ENCODE peak calls at places on chromosomes 11 and 22, in five cellular contexts. K is right lobe of liver, X is IMR-90, L is A549, F is endothelial cell of umbilical vein. P is an unnamed sample.

GRCh38 chr11:8586805-8587204 is 7.2 kb downstream of the STK33 start:
- DNase-seq in L (no peak), F (no peak), K (no peak), X (no peak), P (no peak)

GRCh38 chr11:37712246-37712645 is 1114.2 kb upstream of the RAG2 start:
- DNase-seq in X (peak; percentile 6), F (no peak), K (no peak), L (no peak), P (no peak)

GRCh38 chr11:121450424-121450823 is 1.7 kb upstream of the SORL1 start:
- DNase-seq in L (no peak), K (no peak), F (no peak), X (no peak), P (no peak)

GRCh38 chr11:330694-331314 is 10.1 kb upstream of the IFITM3 start:
- DNase-seq in K (no peak), L (no peak), F (no peak), X (no peak), P (peak; percentile 70)

GRCh38 chr11:12889243-12889642 is 119.9 kb upstream of the RASSF10 start:
- DNase-seq in K (no peak), F (no peak), L (no peak), X (peak; percentile 67), P (no peak)

GRCh38 chr11:123363556-123363955 is 66.5 kb upstream of the GRAMD1B start:
- DNase-seq in X (no peak), K (no peak), L (no peak), F (no peak), P (no peak)

GRCh38 chr11:97269527-97269926 is 879.7 kb downstream of the JRKL start:
- DNase-seq in K (no peak), X (no peak), F (no peak), L (no peak), P (no peak)

GRCh38 chr11:76599041-76600013 is 71.2 kb downstream of the LRRC32 start:
- DNase-seq in L (no peak), X (peak; percentile 50), K (no peak), F (no peak), P (no peak)

GRCh38 chr11:783581-784015 is 6.3 kb downstream of the CEND1 start:
- DNase-seq in X (peak; percentile 96), K (peak; percentile 57), F (peak; percentile 80), L (no peak), P (peak; percentile 82)

GRCh38 chr11:6251120-6251733 is 8.4 kb upstream of the CCKBR start:
- DNase-seq in F (peak; percentile 47), X (peak; percentile 75), L (peak; percentile 82), K (no peak), P (peak; percentile 82)

GRCh38 chr11:91972665-91973266 is 251.9 kb upstream of the FAT3 start:
- DNase-seq in F (no peak), K (peak; percentile 57), X (no peak), L (no peak), P (no peak)

GRCh38 chr11:88418508-88418907 is 81.0 kb upstream of the CTSC start:
- DNase-seq in X (no peak), K (no peak), F (no peak), L (no peak), P (no peak)

GRCh38 chr11:76629853-76630599 is 40.5 kb downstream of the LRRC32 start:
- DNase-seq in L (no peak), X (peak; percentile 18), K (peak; percentile 76), F (peak; percentile 96), P (peak; percentile 66)

GRCh38 chr11:76835928-76836612 is 24.6 kb upstream of the ACER3 start:
- DNase-seq in F (peak; percentile 64), K (no peak), X (peak; percentile 68), L (no peak), P (peak; percentile 77)

GRCh38 chr11:110486176-110486575 is 56.4 kb downstream of the FDX1 start:
- DNase-seq in L (no peak), F (no peak), X (no peak), K (no peak), P (no peak)

GRCh38 chr22:36409067-36409466 is 21.3 kb upstream of the MYH9 start:
- DNase-seq in K (no peak), L (no peak), F (no peak), X (no peak), P (no peak)

GRCh38 chr22:36413022-36413770 is 25.4 kb upstream of the MYH9 start:
- DNase-seq in F (no peak), X (peak; percentile 36), K (no peak), L (no peak), P (no peak)

GRCh38 chr22:36411589-36412258 is 24.0 kb upstream of the MYH9 start:
- DNase-seq in L (no peak), F (no peak), X (no peak), K (no peak), P (peak; percentile 70)

GRCh38 chr22:36406721-36407120 is 19.0 kb upstream of the MYH9 start:
- DNase-seq in X (no peak), K (no peak), L (no peak), F (no peak), P (no peak)

DNA sequence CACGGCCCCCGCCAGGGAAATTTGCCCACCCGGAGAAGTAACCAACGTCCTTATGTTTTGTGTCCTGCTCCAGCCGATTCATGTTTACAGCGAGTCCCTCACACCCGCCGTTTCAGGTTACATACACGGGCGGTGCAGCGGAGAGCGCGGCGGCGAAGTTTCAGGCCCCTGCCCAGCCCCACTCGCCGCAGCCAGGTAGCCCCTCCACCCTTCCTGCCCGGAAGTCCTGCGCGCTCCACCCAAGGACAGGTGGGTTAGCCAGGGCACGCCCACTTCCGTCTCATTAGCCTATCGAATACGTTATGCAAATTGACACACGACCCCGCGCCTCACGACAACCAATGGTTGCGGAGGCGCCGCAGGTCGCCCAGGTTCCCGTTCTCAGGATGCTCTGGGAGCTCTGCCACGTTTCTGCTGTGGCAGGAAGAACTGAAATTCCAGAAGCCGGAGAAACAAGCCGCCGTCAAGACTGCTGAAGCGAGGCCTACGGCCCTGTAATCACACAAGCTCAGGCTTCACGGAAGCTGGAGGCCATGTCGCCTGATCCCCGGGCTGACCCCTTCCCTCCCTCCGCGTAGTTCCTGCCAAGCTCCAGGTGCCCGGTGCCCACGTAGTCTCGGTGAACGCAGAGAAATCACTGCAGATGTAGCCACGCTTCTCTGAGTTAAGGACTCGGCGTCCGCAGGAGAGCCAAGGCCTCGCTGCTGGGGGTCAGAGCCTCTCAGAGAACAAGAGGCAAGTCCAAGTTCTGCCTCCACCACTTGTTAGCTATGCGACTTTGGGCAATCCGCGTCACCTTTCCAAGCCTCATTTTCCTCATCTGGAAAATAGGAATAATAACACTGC is 22.4 kb upstream of the MYH9 start:
- DNase-seq in K (peak; percentile 96), L (no peak), F (peak; percentile 60), X (no peak), P (peak; percentile 96)
- TF ChIP-seq POLR2A in K (peak; percentile 88), L (no peak), F (no peak), X (no peak), P (peak; percentile 86)

DNA sequence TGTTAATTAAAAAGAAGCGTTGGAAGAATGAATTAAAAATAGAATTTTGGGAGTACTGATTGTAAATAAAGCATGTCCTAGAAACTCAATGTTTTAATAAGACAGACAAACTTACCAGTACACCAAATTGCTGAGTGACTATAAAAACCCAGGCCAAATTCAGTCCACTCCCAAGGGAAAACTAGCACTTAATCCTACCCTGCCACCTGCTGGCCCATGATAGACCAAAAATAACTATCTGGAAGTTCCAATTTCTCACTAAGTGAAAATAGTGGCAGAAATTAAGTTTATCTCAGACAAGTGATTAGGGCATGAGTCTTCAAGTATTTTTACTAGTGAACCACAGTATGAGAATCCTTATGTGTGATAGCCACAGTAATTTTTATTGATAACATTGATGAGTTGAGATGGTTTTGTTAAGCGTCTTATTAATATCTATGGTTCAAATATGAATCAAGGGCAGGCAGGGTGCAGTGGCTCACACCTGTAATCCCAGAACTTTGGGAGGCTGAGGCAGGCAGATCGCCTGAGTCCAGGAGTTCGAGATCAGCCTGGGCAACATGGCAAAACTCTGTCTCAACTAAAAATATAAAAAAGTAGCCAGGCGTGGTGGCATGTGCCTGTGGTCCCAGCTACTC is 9.8 kb upstream of the DDX10 start:
- DNase-seq in X (peak; percentile 56), F (peak; percentile 47), L (peak; percentile 49), K (no peak), P (peak; percentile 47)
- TF ChIP-seq CTCF in X (peak; percentile 76), F (peak; percentile 54), L (peak; percentile 82), K (peak; percentile 60), P (peak; percentile 51)

DNA sequence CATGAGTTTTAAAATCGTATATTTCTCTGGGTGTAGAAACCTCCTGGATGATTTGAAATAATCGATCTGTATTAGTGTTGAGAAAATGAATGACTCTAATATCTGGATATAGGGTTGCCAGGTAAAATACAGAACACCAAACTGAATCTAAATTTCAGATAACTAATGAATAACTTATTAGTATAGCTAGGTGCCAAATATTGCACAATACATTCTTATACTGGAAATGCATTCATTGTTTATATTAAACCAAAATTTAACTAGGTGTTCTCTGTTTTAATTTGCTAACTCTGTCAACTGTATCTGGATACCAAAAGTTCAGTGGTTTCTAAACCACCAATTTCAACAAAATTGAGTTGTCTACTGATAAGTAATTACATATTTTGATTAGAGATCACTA is 2.5 kb upstream of the BIRC3 start:
- DNase-seq in L (no peak), K (no peak), F (no peak), X (no peak), P (no peak)
- H3K27ac ChIP-seq in L (peak overlapping the region; percentile 80), K (peak overlapping the region; percentile 73), F (no peak overlapping the region), X (no peak overlapping the region), P (no peak overlapping the region)

DNA sequence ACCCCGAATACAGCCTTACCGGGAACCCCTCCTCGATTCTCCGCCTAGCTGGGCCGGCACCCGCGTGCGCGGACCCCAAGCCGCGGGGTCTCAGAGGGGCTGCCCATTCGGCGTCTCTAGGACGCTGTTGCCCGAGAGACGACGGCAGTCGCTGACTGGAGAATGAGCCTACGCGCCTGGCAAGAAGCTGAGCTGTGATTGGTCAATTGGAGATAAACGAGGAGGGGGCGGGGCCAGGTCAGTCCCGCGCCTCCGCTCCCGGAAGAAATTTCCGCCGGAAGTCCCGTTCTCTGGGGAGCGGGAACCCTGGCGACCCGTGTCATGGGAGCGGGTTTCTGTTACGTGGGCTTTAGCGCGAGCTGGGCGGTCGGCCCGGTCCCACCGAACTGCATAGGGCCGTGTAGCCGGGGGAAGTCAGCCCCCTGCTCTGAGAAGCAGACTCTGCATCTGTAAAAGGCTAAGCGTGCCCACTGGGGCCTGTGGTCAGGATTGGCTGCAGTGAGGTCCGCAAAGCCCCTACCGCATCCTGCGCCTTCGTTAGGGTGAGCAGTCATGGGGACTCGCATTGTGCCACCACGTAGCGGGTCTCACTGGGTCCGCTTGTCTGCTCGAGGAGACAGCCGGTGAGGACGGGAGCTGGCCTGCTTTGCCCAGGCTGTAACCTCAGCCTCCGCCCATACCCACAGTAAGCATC is at the start of gene EFCAB6:
- DNase-seq in X (peak; percentile 90), K (peak; percentile 92), L (peak; percentile 80), F (peak; percentile 90), P (peak; percentile 95)
- TF ChIP-seq POLR2A in X (peak; percentile 56), K (peak; percentile 70), L (peak; percentile 60), F (peak; percentile 59), P (peak; percentile 62)

GRCh38 chr11:59574932-59575904 is 40.4 kb downstream of the OSBP start:
- DNase-seq in K (no peak), X (no peak), F (no peak), L (no peak), P (no peak)

GRCh38 chr11:59573216-59573615 is 42.4 kb downstream of the OSBP start:
- DNase-seq in X (peak; percentile 94), F (peak; percentile 32), K (no peak), L (no peak), P (no peak)

GRCh38 chr11:59574467-59574866 is 41.1 kb downstream of the OSBP start:
- DNase-seq in L (no peak), F (peak; percentile 19), X (peak; percentile 52), K (no peak), P (no peak)

GRCh38 chr11:59572091-59572490 is 43.5 kb downstream of the OSBP start:
- DNase-seq in L (no peak), X (no peak), F (no peak), K (no peak), P (no peak)
- TF ChIP-seq CTCF in L (no peak), X (no peak), F (no peak), K (no peak), P (no peak)